ENCODE peak calls at places on chromosome 18, in five cellular contexts. H is adrenal gland, C is Peyer's patch, K is heart right ventricle, P is A673. V is an unnamed sample.

GRCh38 chr18:62979172-62979571 is 263.8 kb downstream of the PHLPP1 start:
- DNase-seq in H (no peak), C (no peak), K (no peak), P (no peak), V (peak; percentile 97)

GRCh38 chr18:22344908-22345670 is 72.6 kb downstream of the CTAGE1 start:
- DNase-seq in H (no peak), C (no peak), K (no peak), P (no peak), V (no peak)

GRCh38 chr18:62984656-62985315 is 269.4 kb downstream of the PHLPP1 start:
- DNase-seq in H (no peak), C (no peak), K (no peak), P (no peak), V (no peak)

GRCh38 chr18:61683856-61684255 is 209.0 kb downstream of the RNF152 start:
- DNase-seq in H (no peak), C (no peak), K (no peak), P (no peak), V (no peak)

GRCh38 chr18:46243095-46243494 is 138.9 kb downstream of the HAUS1 start:
- DNase-seq in H (no peak), C (no peak), K (no peak), P (no peak), V (no peak)

GRCh38 chr18:49100226-49100968 is 149.6 kb upstream of the SMAD7 start:
- DNase-seq in H (no peak), C (no peak), K (no peak), P (no peak), V (peak; percentile 55)

GRCh38 chr18:44521673-44522032 is 159.0 kb upstream of the SETBP1 start:
- DNase-seq in H (no peak), C (no peak), K (no peak), P (no peak), V (no peak)

GRCh38 chr18:23259701-23260661 is 124.7 kb downstream of the CABLES1 start:
- DNase-seq in H (peak; percentile 72), C (peak; percentile 69), K (peak; percentile 80), P (peak; percentile 98), V (peak; percentile 96)

GRCh38 chr18:48832961-48833700 is 117.6 kb downstream of the SMAD7 start:
- DNase-seq in H (peak; percentile 44), C (peak; percentile 72), K (peak; percentile 35), P (no peak), V (peak; percentile 90)

GRCh38 chr18:22694954-22695353 is 238.2 kb upstream of the RBBP8 start:
- DNase-seq in H (peak; percentile 92), C (no peak), K (peak; percentile 43), P (peak; percentile 35), V (peak; percentile 96)

GRCh38 chr18:3447895-3448844 is 1.8 kb upstream of the TGIF1 start:
- DNase-seq in H (peak; percentile 95), C (peak; percentile 96), K (peak; percentile 96), P (peak; percentile 99), V (peak; percentile 99)

GRCh38 chr18:74610216-74610615 is 12.5 kb downstream of the ZNF407 start:
- DNase-seq in H (no peak), C (no peak), K (no peak), P (no peak), V (no peak)

GRCh38 chr18:79764131-79764530 is 33.6 kb upstream of the KCNG2 start:
- DNase-seq in H (no peak), C (no peak), K (no peak), P (no peak), V (no peak)

GRCh38 chr18:76495435-76496199 is 575 bp upstream of the ZNF516 start:
- DNase-seq in H (peak; percentile 76), C (peak; percentile 60), K (peak; percentile 38), P (peak; percentile 66), V (peak; percentile 45)

GRCh38 chr18:6613581-6613980 is 115.9 kb upstream of the ARHGAP28 start:
- DNase-seq in H (no peak), C (no peak), K (no peak), P (no peak), V (no peak)

GRCh38 chr18:11857177-11857887 is 6.1 kb downstream of the CHMP1B start:
- DNase-seq in H (peak; percentile 81), C (peak; percentile 82), K (peak; percentile 51), P (peak; percentile 30), V (peak; percentile 98)

GRCh38 chr18:76941284-76941683 is 118.9 kb downstream of the ZNF236 start:
- DNase-seq in H (no peak), C (no peak), K (no peak), P (no peak), V (no peak)

GRCh38 chr18:48106976-48107781 is 176.7 kb upstream of the SMAD2 start:
- DNase-seq in H (peak; percentile 58), C (peak; percentile 66), K (no peak), P (no peak), V (no peak)

DNA sequence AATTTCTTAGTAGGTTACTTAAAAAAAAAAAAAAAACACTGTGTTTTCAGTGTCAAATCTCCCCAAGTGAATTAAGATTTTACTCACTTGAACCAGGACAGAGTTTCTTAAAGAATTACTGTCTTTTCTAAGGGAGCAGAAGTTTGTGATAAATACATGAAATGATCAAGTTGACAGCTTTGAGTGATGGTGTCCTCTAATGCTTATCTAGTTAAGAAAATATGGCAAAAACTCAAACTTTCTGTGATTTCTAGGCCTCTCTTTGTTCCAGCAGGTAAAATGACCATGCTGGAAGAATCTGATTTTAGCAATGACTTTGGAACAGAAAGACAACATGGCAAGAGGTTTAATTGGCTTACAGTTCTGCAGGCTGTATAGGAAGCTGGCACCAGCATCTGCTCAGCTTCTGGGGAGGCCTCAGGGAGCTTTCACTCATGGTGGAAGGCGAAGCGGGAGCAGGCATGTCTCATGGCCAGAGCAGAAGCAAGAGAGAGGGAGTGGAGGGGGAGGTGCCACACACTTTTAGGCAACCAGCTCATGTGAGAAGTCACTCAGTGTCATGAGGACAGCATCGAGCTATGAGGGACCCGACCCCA is 6.6 kb downstream of the MAPRE2 start:
- DNase-seq in H (no peak), C (no peak), K (no peak), P (no peak), V (no peak)
- TF ChIP-seq CTCF in H (no peak), C (no peak), K (no peak), P (no peak), V (no peak)

DNA sequence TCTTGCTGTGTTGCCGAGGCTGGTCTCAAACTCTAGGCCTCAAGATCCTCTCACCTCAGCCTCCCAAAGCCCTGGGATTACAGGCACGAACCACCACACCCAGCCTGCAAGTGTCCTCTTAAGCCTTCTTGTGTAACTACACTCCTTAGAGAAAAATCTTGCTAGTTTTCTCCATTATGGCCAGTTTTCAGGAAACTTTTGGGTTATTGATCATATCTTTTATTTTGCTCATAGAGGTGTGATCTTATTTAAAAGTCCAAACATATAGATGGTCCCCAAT is 2.4 kb downstream of the SOCS6 start:
- DNase-seq in H (no peak), C (no peak), K (no peak), P (no peak), V (no peak)
- H3K4me3 ChIP-seq in H (no peak overlapping the region), C (no peak overlapping the region), K (no peak overlapping the region), P (no peak overlapping the region), V (peak overlapping the region; percentile 73)

GRCh38 chr18:78685250-78685979 is 294.2 kb upstream of the SALL3 start:
- DNase-seq in H (no peak), C (no peak), K (no peak), P (no peak), V (no peak)
- TF ChIP-seq CTCF in H (no peak), C (no peak), K (no peak), P (no peak), V (no peak)

DNA sequence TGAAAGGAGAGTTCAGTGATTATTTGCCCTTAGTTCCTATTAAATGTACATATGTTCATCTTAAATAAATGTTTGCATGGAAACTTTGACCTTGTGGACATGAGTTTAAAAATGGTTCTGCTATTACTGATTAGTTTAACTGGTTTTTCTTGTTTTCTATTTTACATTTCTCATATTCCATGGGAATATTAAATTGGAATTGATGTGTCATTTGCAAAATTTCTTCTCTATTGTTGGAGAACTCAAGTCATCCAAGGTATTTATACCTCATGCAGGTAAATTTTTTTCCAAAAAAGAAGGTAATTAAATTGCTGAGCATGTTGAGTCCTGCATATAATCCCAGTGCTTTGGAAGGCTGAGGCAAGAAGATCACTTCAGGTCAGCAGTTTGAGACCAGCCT is 45.4 kb upstream of the APCDD1 start:
- DNase-seq in H (no peak), C (no peak), K (no peak), P (no peak), V (no peak)
- H3K4me3 ChIP-seq in H (no peak overlapping the region), C (no peak overlapping the region), K (no peak overlapping the region), P (no peak overlapping the region), V (no peak overlapping the region)

GRCh38 chr18:33744032-33744697 is 166.1 kb downstream of the ASXL3 start:
- DNase-seq in H (no peak), C (no peak), K (no peak), P (no peak), V (no peak)
- TF ChIP-seq CTCF in H (no peak), C (no peak), K (no peak), P (peak; percentile 27), V (peak; percentile 8)

GRCh38 chr18:9612215-9612830 is 2.0 kb downstream of the PPP4R1 start:
- DNase-seq in H (peak; percentile 44), C (no peak), K (peak; percentile 14), P (peak; percentile 56), V (peak; percentile 53)
- H3K4me3 ChIP-seq in H (no peak overlapping the region), C (no peak overlapping the region), K (peak overlapping the region; percentile 86), P (peak overlapping the region; percentile 84), V (peak overlapping the region; percentile 89)

DNA sequence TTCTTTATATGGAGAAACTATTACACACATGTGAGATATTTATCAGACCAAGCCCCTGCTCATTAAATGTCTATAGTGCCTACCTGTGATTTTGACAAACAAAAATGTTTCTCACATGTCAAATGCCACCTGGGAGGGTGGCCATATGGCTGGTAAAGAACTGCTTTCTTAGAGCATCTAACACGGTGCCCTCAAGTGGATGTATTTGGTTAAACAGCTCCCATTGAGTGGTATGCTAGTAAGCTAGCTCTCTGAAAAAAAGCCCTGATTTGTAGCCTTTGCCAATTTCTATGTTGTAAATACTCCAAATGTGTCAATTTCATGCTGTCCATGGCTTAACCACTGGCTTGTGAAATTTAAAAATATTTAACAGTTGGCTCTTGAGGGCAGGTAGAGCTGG is 94.6 kb downstream of the PMAIP1 start:
- DNase-seq in H (no peak), C (no peak), K (no peak), P (peak; percentile 15), V (peak; percentile 2)
- TF ChIP-seq CTCF in H (no peak), C (no peak), K (no peak), P (peak; percentile 40), V (peak; percentile 11)

DNA sequence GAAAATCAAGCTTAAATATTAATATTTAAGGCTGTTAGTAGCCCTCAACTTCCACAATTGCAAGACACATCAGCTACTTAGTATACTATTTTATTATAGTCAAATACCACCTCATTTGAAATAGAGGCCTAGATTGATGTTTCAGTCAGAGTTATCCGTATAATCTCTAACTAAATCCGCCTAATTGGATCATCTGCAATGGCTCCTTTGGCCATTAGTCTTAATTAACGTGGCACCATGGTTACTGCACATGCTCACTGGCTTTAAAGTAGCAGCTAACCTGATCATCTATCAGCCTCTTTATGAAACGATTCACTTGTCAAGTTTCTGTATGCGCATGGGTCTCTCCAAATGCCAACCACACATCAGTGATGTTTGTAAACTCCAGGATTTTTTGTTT is 112.3 kb downstream of the COLEC12 start:
- DNase-seq in H (no peak), C (no peak), K (no peak), P (no peak), V (no peak)
- H3K4me3 ChIP-seq in H (no peak overlapping the region), C (no peak overlapping the region), K (no peak overlapping the region), P (no peak overlapping the region), V (no peak overlapping the region)

V was measured in fibroblast of villous mesenchyme.